ENCODE peak calls at places on chromosomes 1 and 21, in five cellular contexts. One of them, this sample, is unnamed.

GRCh38 chr1:156496211-156496761 is 4.3 kb downstream of the MEF2D start:
- DNase-seq in pulmonary artery endothelial cell: no peak
- DNase-seq in SHP77 treated with DMSO at 0.1 percent for 48 hours: no peak
- DNase-seq in effector memory CD8-positive, alpha-beta T cell: no peak
- DNase-seq in ascending aorta: no peak
- DNase-seq in this sample: no peak

GRCh38 chr1:202162049-202162417 is 1.6 kb upstream of the PTPN7 start:
- DNase-seq in pulmonary artery endothelial cell: no peak
- DNase-seq in SHP77 treated with DMSO at 0.1 percent for 48 hours: no peak
- DNase-seq in effector memory CD8-positive, alpha-beta T cell: no peak
- DNase-seq in ascending aorta: no peak
- DNase-seq in this sample: no peak

GRCh38 chr1:19425643-19426245 is 59.6 kb downstream of the CAPZB start:
- DNase-seq in pulmonary artery endothelial cell: no peak
- DNase-seq in SHP77 treated with DMSO at 0.1 percent for 48 hours: no peak
- DNase-seq in effector memory CD8-positive, alpha-beta T cell: no peak
- DNase-seq in ascending aorta: no peak
- DNase-seq in this sample: no peak

GRCh38 chr1:79215311-79215710 is 208.8 kb upstream of the ADGRL4 start:
- DNase-seq in pulmonary artery endothelial cell: no peak
- DNase-seq in SHP77 treated with DMSO at 0.1 percent for 48 hours: no peak
- DNase-seq in effector memory CD8-positive, alpha-beta T cell: no peak
- DNase-seq in ascending aorta: no peak
- DNase-seq in this sample: no peak

GRCh38 chr21:14617836-14618235 is 71.7 kb upstream of the SAMSN1 start:
- DNase-seq in pulmonary artery endothelial cell: no peak
- DNase-seq in SHP77 treated with DMSO at 0.1 percent for 48 hours: no peak
- DNase-seq in effector memory CD8-positive, alpha-beta T cell: no peak
- DNase-seq in ascending aorta: no peak
- DNase-seq in this sample: no peak

GRCh38 chr1:199122085-199122484 is 483.2 kb downstream of the PTPRC start:
- DNase-seq in pulmonary artery endothelial cell: no peak
- DNase-seq in SHP77 treated with DMSO at 0.1 percent for 48 hours: no peak
- DNase-seq in effector memory CD8-positive, alpha-beta T cell: no peak
- DNase-seq in ascending aorta: no peak
- DNase-seq in this sample: no peak

GRCh38 chr1:66253330-66253921 is 280.5 kb upstream of the SGIP1 start:
- DNase-seq in pulmonary artery endothelial cell: peak; percentile 44
- DNase-seq in SHP77 treated with DMSO at 0.1 percent for 48 hours: peak; percentile 32
- DNase-seq in effector memory CD8-positive, alpha-beta T cell: no peak
- DNase-seq in ascending aorta: no peak
- DNase-seq in this sample: peak; percentile 81

GRCh38 chr1:53107570-53108322 is 34.7 kb downstream of the SLC1A7 start:
- DNase-seq in pulmonary artery endothelial cell: no peak
- DNase-seq in SHP77 treated with DMSO at 0.1 percent for 48 hours: peak; percentile 20
- DNase-seq in effector memory CD8-positive, alpha-beta T cell: no peak
- DNase-seq in ascending aorta: no peak
- DNase-seq in this sample: peak; percentile 90

GRCh38 chr1:219041141-219041540 is 132.5 kb upstream of the LYPLAL1 start:
- DNase-seq in pulmonary artery endothelial cell: no peak
- DNase-seq in SHP77 treated with DMSO at 0.1 percent for 48 hours: no peak
- DNase-seq in effector memory CD8-positive, alpha-beta T cell: no peak
- DNase-seq in ascending aorta: no peak
- DNase-seq in this sample: no peak

GRCh38 chr1:226063362-226064167 is 1.0 kb downstream of the H3-3A start:
- DNase-seq in pulmonary artery endothelial cell: no peak
- DNase-seq in SHP77 treated with DMSO at 0.1 percent for 48 hours: no peak
- DNase-seq in effector memory CD8-positive, alpha-beta T cell: peak; percentile 36
- DNase-seq in ascending aorta: peak; percentile 67
- DNase-seq in this sample: peak; percentile 41

GRCh38 chr1:1270813-1271212 is 2.8 kb downstream of the UBE2J2 start:
- DNase-seq in pulmonary artery endothelial cell: no peak
- DNase-seq in SHP77 treated with DMSO at 0.1 percent for 48 hours: no peak
- DNase-seq in effector memory CD8-positive, alpha-beta T cell: no peak
- DNase-seq in ascending aorta: peak; percentile 63
- DNase-seq in this sample: no peak

GRCh38 chr1:92822907-92823306 is 8.9 kb upstream of the RPL5 start:
- DNase-seq in pulmonary artery endothelial cell: no peak
- DNase-seq in SHP77 treated with DMSO at 0.1 percent for 48 hours: no peak
- DNase-seq in effector memory CD8-positive, alpha-beta T cell: no peak
- DNase-seq in ascending aorta: no peak
- DNase-seq in this sample: peak; percentile 94

GRCh38 chr1:68516066-68516465 is 19.2 kb upstream of the DEPDC1 start:
- DNase-seq in pulmonary artery endothelial cell: no peak
- DNase-seq in SHP77 treated with DMSO at 0.1 percent for 48 hours: no peak
- DNase-seq in effector memory CD8-positive, alpha-beta T cell: no peak
- DNase-seq in ascending aorta: no peak
- DNase-seq in this sample: no peak

GRCh38 chr1:29513357-29513756 is 277.0 kb downstream of the PTPRU start:
- DNase-seq in pulmonary artery endothelial cell: peak; percentile 24
- DNase-seq in SHP77 treated with DMSO at 0.1 percent for 48 hours: peak; percentile 54
- DNase-seq in effector memory CD8-positive, alpha-beta T cell: no peak
- DNase-seq in ascending aorta: peak; percentile 42
- DNase-seq in this sample: no peak

GRCh38 chr1:44327679-44328491 is 27.2 kb downstream of the ERI3 start:
- DNase-seq in pulmonary artery endothelial cell: peak; percentile 93
- DNase-seq in SHP77 treated with DMSO at 0.1 percent for 48 hours: peak; percentile 91
- DNase-seq in effector memory CD8-positive, alpha-beta T cell: no peak
- DNase-seq in ascending aorta: peak; percentile 98
- DNase-seq in this sample: peak; percentile 100

GRCh38 chr1:187476671-187477070 is 647.9 kb downstream of the PLA2G4A start:
- DNase-seq in pulmonary artery endothelial cell: no peak
- DNase-seq in SHP77 treated with DMSO at 0.1 percent for 48 hours: no peak
- DNase-seq in effector memory CD8-positive, alpha-beta T cell: no peak
- DNase-seq in ascending aorta: no peak
- DNase-seq in this sample: no peak